ENCODE peak calls at places on chromosomes 16 and 17, in nine cellular contexts. X is neural progenitor cell, D is tibial artery, F is OCI-LY7, B is pancreas, T is right lobe of liver, K is heart right ventricle, J is cardiac fibroblast, V is HL-60. Q is an unnamed sample.

GRCh38 chr17:81419333-81419885 is 24.2 kb downstream of the BAHCC1 start:
- DNase-seq in F (no peak), K (peak), D (peak), B (peak), T (no peak), V (no peak), J (peak), X (peak), Q (peak)

GRCh38 chr17:27578718-27579085 is 52.3 kb upstream of the LGALS9 start:
- DNase-seq in T (no peak), X (no peak), B (no peak), V (no peak), D (no peak), J (peak), K (no peak), F (no peak), Q (peak)

GRCh38 chr16:5584100-5584499 is 486.5 kb upstream of the EEF2KMT start:
- DNase-seq in D (no peak), V (no peak), F (no peak), K (no peak), T (no peak), X (no peak), J (no peak), B (no peak), Q (no peak)

GRCh38 chr17:7831233-7831632 is 2.8 kb upstream of the KDM6B start:
- DNase-seq in X (no peak), J (no peak), B (no peak), T (no peak), D (no peak), F (no peak), K (no peak), V (no peak), Q (no peak)

GRCh38 chr17:40422990-40423611 is 5.4 kb upstream of the TOP2A start:
- DNase-seq in T (no peak), J (no peak), D (no peak), F (no peak), X (peak), B (no peak), K (no peak), V (no peak), Q (no peak)

GRCh38 chr16:1870365-1871082 is 1.4 kb downstream of the MEIOB start:
- DNase-seq in X (no peak), B (no peak), J (peak), V (no peak), D (no peak), T (peak), F (no peak), K (no peak), Q (peak)

GRCh38 chr17:30520436-30520835 is 43.2 kb downstream of the GOSR1 start:
- DNase-seq in B (no peak), X (no peak), J (peak), T (no peak), V (no peak), D (no peak), K (no peak), F (no peak), Q (peak)

GRCh38 chr17:77374170-77374936 is 233.6 kb downstream of the SEC14L1 start:
- DNase-seq in J (peak), F (peak), T (peak), V (no peak), D (peak), X (peak), B (peak), K (peak), Q (no peak)

GRCh38 chr17:57773557-57773956 is 28.5 kb upstream of the CCDC182 start:
- DNase-seq in B (no peak), D (no peak), F (no peak), V (no peak), K (no peak), T (no peak), X (no peak), J (no peak), Q (no peak)

GRCh38 chr17:39704821-39705551 is 5.1 kb downstream of the ERBB2 start:
- DNase-seq in K (no peak), V (no peak), J (peak), T (no peak), B (no peak), F (no peak), D (peak), X (peak), Q (peak)

GRCh38 chr16:67966549-67967182 is 1.8 kb downstream of the SLC12A4 start:
- DNase-seq in F (no peak), B (peak), T (no peak), V (peak), X (peak), J (peak), K (peak), D (no peak), Q (peak)

GRCh38 chr17:46191332-46192210 is 1.7 kb downstream of the KANSL1 start:
- DNase-seq in B (no peak), D (no peak), X (peak), T (no peak), F (peak), K (no peak), J (peak), V (peak), Q (peak)

GRCh38 chr16:48011466-48011865 is 144.3 kb downstream of the ABCC12 start:
- DNase-seq in J (no peak), T (no peak), X (no peak), K (no peak), B (no peak), D (no peak), F (no peak), V (no peak), Q (no peak)

GRCh38 chr17:7590743-7591142 is 849 bp upstream of the SOX15 start:
- DNase-seq in B (no peak), F (no peak), X (peak), V (no peak), D (no peak), T (no peak), J (peak), K (no peak), Q (peak)

GRCh38 chr16:65274576-65274975 is 152.7 kb upstream of the CDH11 start:
- DNase-seq in V (no peak), X (no peak), T (no peak), J (no peak), D (no peak), F (no peak), K (no peak), B (no peak), Q (peak)

GRCh38 chr17:61738249-61738648 is 125.1 kb downstream of the BRIP1 start:
- DNase-seq in T (no peak), J (no peak), D (no peak), B (no peak), F (no peak), K (no peak), X (no peak), V (no peak), Q (no peak)

GRCh38 chr17:52147872-52148271 is 10.6 kb downstream of the CA10 start:
- DNase-seq in K (no peak), D (no peak), X (no peak), B (no peak), F (no peak), V (no peak), T (no peak), J (no peak), Q (peak)

GRCh38 chr16:89357460-89357859 is 132.9 kb downstream of the ANKRD11 start:
- DNase-seq in B (no peak), T (no peak), D (no peak), J (no peak), X (peak), F (no peak), V (peak), K (no peak), Q (no peak)

GRCh38 chr17:72515291-72516065 is 394.7 kb downstream of the SOX9 start:
- DNase-seq in X (peak), D (no peak), J (peak), T (no peak), F (no peak), B (no peak), V (no peak), K (no peak), Q (no peak)

GRCh38 chr16:50704245-50704644 is 10.8 kb downstream of the NOD2 start:
- DNase-seq in D (no peak), X (no peak), F (no peak), T (no peak), B (no peak), J (no peak), K (no peak), V (no peak), Q (no peak)

GRCh38 chr16:55912022-55912421 is 36.8 kb upstream of the CES5A start:
- DNase-seq in V (no peak), B (no peak), T (no peak), D (no peak), K (peak), J (no peak), X (no peak), F (no peak), Q (no peak)

GRCh38 chr17:56653877-56654276 is 60.4 kb downstream of the NOG start:
- DNase-seq in X (peak), B (no peak), V (peak), T (no peak), F (peak), J (peak), K (no peak), D (no peak), Q (peak)
- TF ChIP-seq CTCF in X (peak), B (no peak), V (peak), T (peak), F (peak), J (peak), K (peak), D (no peak), Q (peak)

GRCh38 chr16:85521737-85522042 is 91.4 kb upstream of the GSE1 start:
- DNase-seq in V (no peak), J (no peak), K (no peak), D (no peak), F (no peak), B (no peak), T (no peak), X (no peak), Q (no peak)

GRCh38 chr16:85522517-85522841 is 90.6 kb upstream of the GSE1 start:
- DNase-seq in T (no peak), J (no peak), D (no peak), B (no peak), V (no peak), F (no peak), K (no peak), X (no peak), Q (no peak)

GRCh38 chr16:85524365-85524629 is 88.8 kb upstream of the GSE1 start:
- DNase-seq in B (no peak), F (no peak), X (no peak), T (no peak), D (no peak), K (no peak), V (no peak), J (no peak), Q (no peak)

GRCh38 chr16:85523602-85524364 is 89.3 kb upstream of the GSE1 start:
- DNase-seq in D (no peak), X (peak), F (no peak), J (peak), V (peak), B (peak), K (peak), T (peak), Q (no peak)

GRCh38 chr16:85522842-85523601 is 90.1 kb upstream of the GSE1 start:
- DNase-seq in X (no peak), F (no peak), K (peak), D (peak), V (no peak), J (peak), T (no peak), B (no peak), Q (peak)
- H3K4me3 ChIP-seq in X (no peak), F (no peak), K (no peak), D (no peak), V (no peak), J (no peak), T (no peak), B (no peak), Q (no peak)

DNA sequence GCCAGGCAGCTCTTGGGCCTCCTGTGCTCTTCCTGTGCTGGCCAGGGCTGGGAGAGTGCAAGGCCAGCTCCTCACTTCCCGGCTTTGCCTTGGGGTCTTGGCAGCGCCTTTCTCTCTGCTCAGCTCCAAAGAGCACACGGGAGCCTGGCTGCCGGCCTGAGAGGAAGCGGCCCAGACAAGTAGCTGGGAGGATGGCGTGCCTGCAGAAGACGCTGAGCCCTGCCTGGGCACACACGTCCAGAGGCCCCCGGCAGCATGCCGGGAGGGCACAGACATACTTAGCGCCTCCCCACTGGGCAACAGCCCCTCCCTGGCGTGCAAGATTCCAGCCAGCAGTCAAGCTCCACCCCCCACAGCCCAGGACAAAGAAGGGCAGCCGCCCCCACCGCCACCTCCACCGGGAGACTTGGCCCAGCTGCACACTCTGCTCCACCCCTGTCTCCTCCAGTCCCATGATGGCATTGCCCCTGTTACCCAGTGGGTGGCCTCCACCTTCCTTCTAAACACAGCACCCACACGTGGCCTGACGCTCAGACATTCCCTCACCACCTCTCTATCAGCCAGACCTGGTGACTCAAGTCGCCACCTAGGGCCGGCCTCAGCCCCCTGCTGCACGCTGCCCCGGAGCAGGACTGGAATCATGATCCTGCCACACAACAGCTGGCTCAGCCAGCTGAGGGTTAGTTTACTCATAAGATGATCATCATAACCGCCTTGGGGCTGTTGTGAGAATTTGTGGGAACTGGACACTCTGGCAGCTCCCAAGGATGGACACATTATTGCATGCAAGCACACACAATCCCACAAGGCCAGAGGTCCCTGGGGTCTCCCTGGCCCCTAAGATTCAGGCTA is 12.4 kb downstream of the SGCA start:
- DNase-seq in D (peak), X (peak), F (peak), J (peak), B (peak), T (peak), V (peak), K (peak), Q (peak)
- TF ChIP-seq CTCF in D (peak), X (peak), F (peak), J (peak), B (peak), T (peak), V (peak), K (peak), Q (peak)

GRCh38 chr17:41814195-41814594 is 1.4 kb downstream of the FKBP10 start:
- DNase-seq in D (no peak), K (no peak), T (no peak), X (no peak), B (no peak), F (no peak), V (no peak), J (peak), Q (no peak)

GRCh38 chr17:41813699-41814124 is 908 bp downstream of the FKBP10 start:
- DNase-seq in F (no peak), J (no peak), V (no peak), K (no peak), B (no peak), T (no peak), D (no peak), X (no peak), Q (no peak)

GRCh38 chr17:41812176-41813038 is at the start of gene FKBP10:
- DNase-seq in J (peak), T (no peak), X (peak), F (peak), V (no peak), D (peak), B (peak), K (peak), Q (peak)

GRCh38 chr17:41811549-41812175 is at the start of gene P3H4:
- DNase-seq in F (peak), V (peak), J (peak), D (peak), X (peak), K (peak), T (peak), B (peak), Q (peak)

DNA sequence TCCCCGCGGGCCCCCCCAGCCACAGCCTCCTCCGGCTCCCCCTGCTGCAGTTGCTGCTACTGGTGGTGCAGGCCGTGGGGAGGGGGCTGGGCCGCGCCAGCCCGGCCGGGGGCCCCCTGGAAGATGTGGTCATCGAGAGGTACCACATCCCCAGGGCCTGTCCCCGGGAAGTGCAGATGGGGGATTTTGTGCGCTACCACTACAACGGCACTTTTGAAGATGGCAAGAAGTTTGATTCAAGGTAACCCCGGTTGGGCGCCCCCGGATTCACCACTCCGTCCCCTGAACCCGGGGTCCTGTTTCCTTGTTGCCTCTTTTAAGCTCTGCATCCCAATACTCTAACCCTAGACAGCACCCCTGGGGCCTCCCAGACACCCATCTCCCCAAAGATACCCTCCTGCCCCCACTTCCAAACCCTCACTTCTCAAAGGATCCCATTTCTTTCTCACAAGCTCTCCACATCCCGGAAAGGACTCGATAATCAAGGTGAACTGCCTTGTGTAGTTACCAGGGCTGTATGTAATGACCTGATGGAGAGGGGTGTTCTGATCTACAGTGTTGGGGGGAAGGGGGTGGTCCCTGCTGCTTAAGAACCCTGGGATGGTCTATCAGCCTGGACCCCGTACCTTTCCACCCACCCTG is 356 bp downstream of the FKBP10 start:
- DNase-seq in K (no peak), T (no peak), F (no peak), D (no peak), B (no peak), J (no peak), V (no peak), X (no peak), Q (no peak)
- H3K4me3 ChIP-seq in K (peak), T (peak), F (no peak), D (peak), B (peak), J (peak), V (no peak), X (peak), Q (peak)

Q was measured in epithelial cell of esophagus.